ENCODE peak calls at places on chromosomes 13 and 19, in seven cellular contexts. X is H1, O is mesendoderm, U is IMR-90, K is H9, B is neuronal stem cell, M is trophoblast cell. R is an unnamed sample.

GRCh38 chr13:37981932-37982331 is 112.4 kb upstream of the TRPC4 start:
- DNase-seq in M (no peak), X (no peak), K (no peak), B (no peak), U (no peak), O (no peak), R (no peak)

GRCh38 chr19:8526345-8527062 is 12.5 kb upstream of the ZNF414 start:
- DNase-seq in B (peak), O (peak), K (peak), X (peak), M (peak), U (peak), R (peak)

GRCh38 chr19:29587518-29587986 is 18.5 kb upstream of the POP4 start:
- DNase-seq in X (no peak), M (no peak), O (no peak), K (no peak), U (peak), B (no peak), R (peak)

GRCh38 chr13:49733181-49733951 is 42.1 kb upstream of the EBPL start:
- DNase-seq in M (no peak), B (no peak), X (no peak), O (peak), U (peak), K (no peak), R (peak)

GRCh38 chr19:14440049-14440448 is 6.9 kb downstream of the PKN1 start:
- DNase-seq in U (no peak), O (no peak), X (no peak), M (peak), B (no peak), K (no peak), R (no peak)

GRCh38 chr13:95858286-95859075 is 181.5 kb downstream of the DNAJC3 start:
- DNase-seq in O (peak), M (no peak), K (no peak), X (no peak), U (peak), B (no peak), R (no peak)

GRCh38 chr19:12946092-12946845 is 607 bp downstream of the RAD23A start:
- DNase-seq in K (peak), B (peak), X (peak), U (peak), O (peak), M (peak), R (peak)

GRCh38 chr19:12801466-12802266 is at the start of the genes PRDX2 and THSD8:
- DNase-seq in B (peak), X (peak), U (peak), O (peak), M (peak), K (peak), R (peak)

GRCh38 chr19:54133312-54133956 is 4.1 kb upstream of the CNOT3 start:
- DNase-seq in U (no peak), X (peak), O (peak), M (no peak), B (peak), K (peak), R (peak)

GRCh38 chr19:35557539-35558399 is 5.7 kb downstream of the ATP4A start:
- DNase-seq in U (peak), B (peak), M (peak), K (peak), X (peak), O (peak), R (peak)

GRCh38 chr13:105572401-105572800 is 963.1 kb downstream of the EFNB2 start:
- DNase-seq in X (no peak), K (no peak), B (no peak), O (peak), M (peak), U (no peak), R (peak)

GRCh38 chr19:35545855-35546381 is 492 bp downstream of the TMEM147 start:
- DNase-seq in O (peak), K (no peak), U (no peak), M (peak), X (no peak), B (no peak), R (peak)

GRCh38 chr13:99949657-99950413 is 21.7 kb downstream of the ZIC5 start:
- DNase-seq in M (no peak), B (no peak), O (no peak), K (no peak), U (no peak), X (no peak), R (no peak)

GRCh38 chr19:5644051-5644450 is 21.2 kb downstream of the SAFB start:
- DNase-seq in O (no peak), K (no peak), M (no peak), B (no peak), X (no peak), U (peak), R (no peak)
- H2BK5ac ChIP-seq in O (no peak), K (no peak), M (no peak), B (no peak), X (no peak), U (no peak), R (no peak)

GRCh38 chr13:111893607-111894443 is 173.1 kb upstream of the SOX1 start:
- DNase-seq in U (no peak), O (peak), X (peak), M (no peak), B (peak), K (peak), R (peak)
- H2BK5ac ChIP-seq in U (no peak), O (no peak), X (peak), M (no peak), B (peak), K (no peak), R (no peak)

GRCh38 chr13:35531551-35531950 is 55.1 kb upstream of the MAB21L1 start:
- DNase-seq in X (no peak), U (no peak), K (no peak), O (no peak), M (no peak), B (no peak), R (no peak)
- H2BK5ac ChIP-seq in X (no peak), U (no peak), K (no peak), O (no peak), M (no peak), B (no peak), R (no peak)

GRCh38 chr13:46575321-46575721 is 22.4 kb downstream of the LRCH1 start:
- DNase-seq in B (no peak), U (peak), O (no peak), X (no peak), K (no peak), M (no peak), R (peak)
- H2BK5ac ChIP-seq in B (no peak), U (no peak), O (no peak), X (no peak), K (no peak), M (no peak), R (no peak)